ENCODE peak calls at places on chromosomes 1 and 21, in four cellular contexts. One of them, this sample, is unnamed.
A peak's percentile ranks its signal among the peaks of the same experiment; 100 is the strongest.

GRCh38 chr1:9161963-9162362 is 33.1 kb upstream of the GPR157 start:
- DNase-seq in right atrium auricular region: no peak
- DNase-seq in kidney: peak; percentile 63
- DNase-seq in IMR-90: no peak
- DNase-seq in this sample: no peak

GRCh38 chr1:101136739-101137138 is 100.1 kb upstream of the S1PR1 start:
- DNase-seq in right atrium auricular region: no peak
- DNase-seq in kidney: no peak
- DNase-seq in IMR-90: peak; percentile 19
- DNase-seq in this sample: no peak

GRCh38 chr1:178612261-178612660 is 99.4 kb downstream of the TEX35 start:
- DNase-seq in right atrium auricular region: no peak
- DNase-seq in kidney: no peak
- DNase-seq in IMR-90: peak; percentile 83
- DNase-seq in this sample: no peak

GRCh38 chr21:29677326-29677725 is 262.5 kb downstream of the GRIK1 start:
- DNase-seq in right atrium auricular region: no peak
- DNase-seq in kidney: no peak
- DNase-seq in IMR-90: no peak
- DNase-seq in this sample: no peak

GRCh38 chr1:2933431-2934172 is 87.7 kb upstream of the ACTRT2 start:
- DNase-seq in right atrium auricular region: no peak
- DNase-seq in kidney: peak; percentile 51
- DNase-seq in IMR-90: no peak
- DNase-seq in this sample: no peak

GRCh38 chr1:162943627-162944026 is 82.7 kb upstream of the CCDC190 start:
- DNase-seq in right atrium auricular region: no peak
- DNase-seq in kidney: no peak
- DNase-seq in IMR-90: peak; percentile 18
- DNase-seq in this sample: no peak

GRCh38 chr1:56773341-56774066 is 45.7 kb downstream of the FYB2 start:
- DNase-seq in right atrium auricular region: no peak
- DNase-seq in kidney: no peak
- DNase-seq in IMR-90: peak; percentile 11
- DNase-seq in this sample: no peak

GRCh38 chr21:32131960-32132359 is 146.9 kb downstream of the MIS18A start:
- DNase-seq in right atrium auricular region: peak; percentile 63
- DNase-seq in kidney: no peak
- DNase-seq in IMR-90: peak; percentile 43
- DNase-seq in this sample: no peak

GRCh38 chr1:12174789-12175455 is 8.1 kb downstream of the TNFRSF1B start:
- DNase-seq in right atrium auricular region: peak; percentile 70
- DNase-seq in kidney: peak; percentile 93
- DNase-seq in IMR-90: no peak
- DNase-seq in this sample: peak; percentile 21

GRCh38 chr1:244437108-244437507 is 14.6 kb downstream of the ADSS2 start:
- DNase-seq in right atrium auricular region: no peak
- DNase-seq in kidney: no peak
- DNase-seq in IMR-90: peak; percentile 57
- DNase-seq in this sample: no peak

GRCh38 chr1:219897914-219898313 is 30.4 kb downstream of the SLC30A10 start:
- DNase-seq in right atrium auricular region: no peak
- DNase-seq in kidney: no peak
- DNase-seq in IMR-90: no peak
- DNase-seq in this sample: no peak

GRCh38 chr1:61301824-61302652 is 219.7 kb downstream of the NFIA start:
- DNase-seq in right atrium auricular region: no peak
- DNase-seq in kidney: no peak
- DNase-seq in IMR-90: peak; percentile 80
- DNase-seq in this sample: no peak

GRCh38 chr1:56146449-56146848 is 432.9 kb downstream of the PLPP3 start:
- DNase-seq in right atrium auricular region: no peak
- DNase-seq in kidney: no peak
- DNase-seq in IMR-90: peak; percentile 76
- DNase-seq in this sample: no peak

GRCh38 chr1:66938618-66939017 is 13.8 kb downstream of the MIER1 start:
- DNase-seq in right atrium auricular region: no peak
- DNase-seq in kidney: no peak
- DNase-seq in IMR-90: peak; percentile 45
- DNase-seq in this sample: no peak

GRCh38 chr1:101532392-101532791 is 295.6 kb downstream of the S1PR1 start:
- DNase-seq in right atrium auricular region: no peak
- DNase-seq in kidney: no peak
- DNase-seq in IMR-90: no peak
- DNase-seq in this sample: no peak

GRCh38 chr1:200862713-200863415 is 9.9 kb upstream of the GPR25 start:
- DNase-seq in right atrium auricular region: no peak
- DNase-seq in kidney: no peak
- DNase-seq in IMR-90: no peak
- DNase-seq in this sample: no peak

GRCh38 chr1:170881268-170882265 is 53.8 kb upstream of the MROH9 start:
- DNase-seq in right atrium auricular region: no peak
- DNase-seq in kidney: no peak
- DNase-seq in IMR-90: peak; percentile 42
- DNase-seq in this sample: peak; percentile 1

GRCh38 chr1:16013220-16013907 is 4.5 kb downstream of the HSPB7 start:
- DNase-seq in right atrium auricular region: peak; percentile 82
- DNase-seq in kidney: peak; percentile 92
- DNase-seq in IMR-90: peak; percentile 70
- DNase-seq in this sample: no peak

GRCh38 chr1:169886422-169886821 is 7.3 kb downstream of the SCYL3 start:
- DNase-seq in right atrium auricular region: no peak
- DNase-seq in kidney: no peak
- DNase-seq in IMR-90: no peak
- DNase-seq in this sample: no peak

GRCh38 chr1:167330601-167331293 is 110.1 kb downstream of the POU2F1 start:
- DNase-seq in right atrium auricular region: no peak
- DNase-seq in kidney: no peak
- DNase-seq in IMR-90: no peak
- DNase-seq in this sample: no peak

GRCh38 chr21:42146821-42147220 is 72.1 kb upstream of the ABCG1 start:
- DNase-seq in right atrium auricular region: no peak
- DNase-seq in kidney: peak; percentile 71
- DNase-seq in IMR-90: no peak
- DNase-seq in this sample: no peak

GRCh38 chr1:228265167-228265566 is 57.3 kb downstream of the OBSCN start:
- DNase-seq in right atrium auricular region: no peak
- DNase-seq in kidney: no peak
- DNase-seq in IMR-90: peak; percentile 33
- DNase-seq in this sample: no peak

GRCh38 chr1:172745014-172745413 is 86.1 kb downstream of the FASLG start:
- DNase-seq in right atrium auricular region: no peak
- DNase-seq in kidney: no peak
- DNase-seq in IMR-90: peak; percentile 89
- DNase-seq in this sample: no peak

GRCh38 chr1:2492091-2492490 is 16.0 kb downstream of the PLCH2 start:
- DNase-seq in right atrium auricular region: no peak
- DNase-seq in kidney: no peak
- DNase-seq in IMR-90: no peak
- DNase-seq in this sample: no peak

DNA sequence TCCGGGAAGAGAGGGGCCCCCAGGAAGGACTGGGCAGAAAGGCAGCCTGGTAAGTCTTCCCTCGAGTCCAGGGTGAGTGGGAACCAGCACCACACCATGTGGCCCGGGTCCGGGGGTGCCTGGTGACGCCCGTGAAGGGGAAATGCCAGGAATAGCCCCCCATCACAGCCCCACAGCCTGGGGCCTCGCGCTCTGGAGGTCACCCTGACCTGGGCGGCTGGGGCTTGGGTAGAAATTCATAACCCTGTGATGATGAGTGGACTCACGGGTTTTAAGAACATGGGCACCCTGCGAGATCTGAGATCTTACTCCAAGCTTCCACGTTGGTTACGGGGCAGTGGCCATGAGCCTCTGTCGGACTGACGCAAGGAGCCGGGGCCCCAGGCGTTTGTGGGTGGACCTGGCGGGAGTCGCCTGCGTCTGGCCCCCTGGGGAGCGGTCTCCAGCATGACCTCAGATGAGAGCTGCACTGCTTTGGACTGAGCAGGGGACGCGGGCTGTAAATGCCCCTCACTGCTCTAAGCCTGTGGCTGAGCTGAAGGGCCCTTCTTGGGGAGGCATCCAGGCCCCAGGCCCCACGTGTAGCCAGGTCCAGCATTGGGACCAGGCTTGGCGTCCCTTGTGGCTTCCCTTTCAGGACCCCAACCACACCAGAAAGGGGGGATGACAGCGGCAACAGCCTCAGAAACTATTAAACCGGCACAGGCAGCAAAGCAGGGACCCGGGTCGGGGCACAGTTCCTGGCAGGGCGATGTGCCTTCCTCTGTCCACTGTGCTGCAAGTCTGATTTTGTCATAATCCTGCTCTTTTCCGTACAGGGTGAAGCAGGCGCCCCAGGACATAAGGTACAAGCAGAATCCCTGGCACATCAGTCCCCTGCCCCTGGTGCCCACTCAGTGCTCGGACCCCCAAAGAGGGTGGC is 60.0 kb downstream of the SLC19A1 start:
- DNase-seq in right atrium auricular region: no peak
- DNase-seq in kidney: no peak
- DNase-seq in IMR-90: no peak
- DNase-seq in this sample: no peak
- H3K27ac ChIP-seq in right atrium auricular region: no peak overlapping the region
- H3K27ac ChIP-seq in kidney: no peak overlapping the region
- H3K27ac ChIP-seq in IMR-90: no peak overlapping the region
- H3K27ac ChIP-seq in this sample: no peak overlapping the region

DNA sequence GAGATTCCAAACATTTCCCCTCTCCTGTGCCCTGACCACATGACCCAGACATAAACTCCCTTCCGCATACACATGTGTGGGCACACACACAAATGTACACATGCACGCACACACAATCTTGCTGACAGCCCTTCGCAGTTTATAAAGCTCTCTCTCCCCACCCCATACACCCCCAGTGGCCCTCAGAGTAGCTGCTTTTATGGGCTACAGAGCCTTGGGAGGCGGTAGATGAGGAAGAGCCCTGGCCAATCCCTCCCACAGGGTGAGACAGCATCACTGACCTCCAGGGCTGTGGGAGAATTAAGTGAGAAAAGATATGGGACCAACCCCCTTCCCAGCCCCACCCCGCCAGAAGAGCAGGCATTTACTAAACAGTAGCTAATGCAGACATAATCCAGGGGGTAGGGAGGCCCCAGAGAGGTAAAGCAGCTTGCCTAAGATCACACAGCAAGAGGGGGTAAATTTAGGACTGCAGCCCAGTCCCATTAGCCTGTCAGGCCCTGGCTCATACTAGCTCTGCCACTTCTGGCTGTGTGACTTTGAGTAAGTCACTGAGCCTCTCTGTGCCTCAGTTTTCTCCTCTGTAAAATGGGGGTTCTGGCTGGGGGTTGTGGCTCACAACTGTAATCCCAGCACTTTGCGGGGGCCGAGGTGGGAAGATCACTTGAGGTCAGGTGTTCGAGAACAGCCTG is 5.1 kb downstream of the SDC3 start:
- DNase-seq in right atrium auricular region: no peak
- DNase-seq in kidney: peak; percentile 27
- DNase-seq in IMR-90: peak; percentile 43
- DNase-seq in this sample: no peak
- H3K27ac ChIP-seq in right atrium auricular region: peak overlapping the region; percentile 53
- H3K27ac ChIP-seq in kidney: no peak overlapping the region
- H3K27ac ChIP-seq in IMR-90: peak overlapping the region; percentile 7
- H3K27ac ChIP-seq in this sample: peak overlapping the region; percentile 49

DNA sequence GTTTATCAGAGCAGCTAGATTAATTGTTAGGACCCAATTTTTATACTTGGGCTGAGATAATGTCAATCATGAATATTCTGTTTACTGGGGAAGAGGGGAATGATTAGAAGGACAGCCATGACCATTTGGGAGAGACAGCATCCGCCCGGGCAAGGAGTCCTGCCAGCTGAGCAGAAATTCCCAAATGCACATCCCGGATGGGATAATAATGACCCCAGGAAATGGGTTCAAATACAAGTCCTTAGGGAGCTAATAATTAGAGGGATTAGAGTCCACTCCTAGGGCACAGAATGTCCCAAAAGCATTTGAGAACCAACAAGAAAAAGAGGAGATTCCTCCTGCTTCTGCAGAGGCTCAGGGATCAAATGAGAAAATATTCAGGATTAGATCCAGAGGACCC is 115.9 kb downstream of the LRRC53 start:
- DNase-seq in right atrium auricular region: no peak
- DNase-seq in kidney: peak; percentile 80
- DNase-seq in IMR-90: no peak
- DNase-seq in this sample: no peak
- H3K27ac ChIP-seq in right atrium auricular region: no peak overlapping the region
- H3K27ac ChIP-seq in kidney: no peak overlapping the region
- H3K27ac ChIP-seq in IMR-90: no peak overlapping the region
- H3K27ac ChIP-seq in this sample: no peak overlapping the region

DNA sequence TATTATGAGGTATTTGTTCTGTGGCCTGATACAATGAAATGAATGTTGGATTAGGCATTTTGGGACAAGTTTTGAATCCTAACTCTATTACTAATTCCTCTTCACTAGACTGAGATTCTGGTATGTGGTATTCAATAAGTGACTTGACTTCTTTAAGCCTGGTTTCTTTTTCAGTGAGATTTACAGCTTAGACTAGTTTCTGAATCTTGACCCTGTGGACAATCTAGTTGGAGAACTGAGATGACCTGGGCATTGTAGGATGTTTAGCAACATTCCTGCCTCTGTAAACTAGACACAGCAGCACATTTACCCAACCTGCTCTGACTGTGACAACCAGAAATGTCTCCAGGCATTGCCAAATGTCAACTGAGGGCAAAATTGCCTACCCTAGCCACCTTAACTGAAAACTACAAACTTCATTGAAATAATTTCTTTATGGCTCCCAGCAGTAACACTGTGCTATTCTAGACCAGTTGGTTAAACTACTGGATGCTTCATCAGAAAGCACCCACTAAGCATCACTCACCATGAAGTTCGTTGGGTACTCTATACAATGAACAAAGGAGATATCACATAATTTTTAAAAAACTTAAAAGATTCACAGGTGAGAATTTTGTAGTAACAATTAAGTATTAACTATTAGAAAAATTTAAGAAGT is 16.8 kb downstream of the PTPRC start:
- DNase-seq in right atrium auricular region: no peak
- DNase-seq in kidney: no peak
- DNase-seq in IMR-90: no peak
- DNase-seq in this sample: no peak
- H3K27ac ChIP-seq in right atrium auricular region: no peak overlapping the region
- H3K27ac ChIP-seq in kidney: no peak overlapping the region
- H3K27ac ChIP-seq in IMR-90: no peak overlapping the region
- H3K27ac ChIP-seq in this sample: no peak overlapping the region

DNA sequence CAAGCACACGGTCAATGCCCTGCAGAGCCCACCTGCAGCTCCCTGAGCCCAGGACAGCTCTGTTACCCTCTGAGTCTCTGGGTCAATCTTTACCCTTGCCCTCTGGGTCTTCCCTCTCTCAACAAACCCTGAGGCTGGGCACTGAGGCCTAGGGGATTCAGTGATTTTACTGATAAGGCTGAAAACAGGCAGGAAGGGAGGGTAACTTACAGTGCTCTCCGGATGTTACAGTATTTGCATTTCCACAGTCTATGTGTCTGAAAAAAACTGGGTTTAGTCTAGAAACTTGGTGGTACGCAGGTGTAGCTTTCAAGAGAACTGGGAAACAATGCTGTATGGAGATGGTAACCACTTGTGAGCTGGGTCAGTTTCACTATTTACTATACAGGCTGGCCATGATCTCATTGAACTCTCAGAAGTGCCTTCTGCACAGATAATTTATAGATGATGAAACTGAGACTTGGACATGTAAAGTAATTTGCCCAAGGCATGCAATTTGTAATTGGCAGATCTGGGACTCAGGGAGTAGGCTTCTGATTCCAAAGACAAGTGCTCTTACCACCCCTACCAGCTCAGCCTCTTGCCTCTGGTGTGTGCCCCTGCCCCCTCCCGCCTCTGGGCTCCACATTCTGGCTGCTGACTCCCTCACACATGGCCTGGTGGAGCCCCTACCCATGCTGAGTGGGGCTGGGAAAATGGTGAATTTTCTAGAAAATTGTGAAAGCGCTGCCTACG is 48.8 kb downstream of the TENT5C start:
- DNase-seq in right atrium auricular region: no peak
- DNase-seq in kidney: no peak
- DNase-seq in IMR-90: no peak
- DNase-seq in this sample: no peak
- H3K27ac ChIP-seq in right atrium auricular region: no peak overlapping the region
- H3K27ac ChIP-seq in kidney: no peak overlapping the region
- H3K27ac ChIP-seq in IMR-90: no peak overlapping the region
- H3K27ac ChIP-seq in this sample: no peak overlapping the region

This sample was measured in substantia nigra.